ENCODE peak calls at places on chromosomes 11 and 22, in six cellular contexts. P, R, F, T, O and I are unnamed samples.
A peak's percentile ranks its signal among the peaks of the same experiment; 100 is the strongest.

GRCh38 chr11:115333106-115333505 is 171.1 kb downstream of the CADM1 start:
- DNase-seq in P (peak; percentile 29), O (no peak), F (no peak), R (peak; percentile 4), T (no peak), I (no peak)

GRCh38 chr11:18994860-18995259 is 55.6 kb upstream of the MRGPRX1 start:
- DNase-seq in T (no peak), R (no peak), P (no peak), F (no peak), O (no peak), I (no peak)

GRCh38 chr11:25794804-25795203 is 537.1 kb upstream of the ANO3 start:
- DNase-seq in R (no peak), O (no peak), T (no peak), F (no peak), P (no peak), I (no peak)

GRCh38 chr11:106246495-106246894 is 169.0 kb downstream of the AASDHPPT start:
- DNase-seq in R (no peak), P (no peak), F (no peak), O (no peak), T (no peak), I (no peak)

GRCh38 chr22:39205344-39206021 is 39.3 kb downstream of the PDGFB start:
- DNase-seq in P (peak; percentile 46), T (no peak), O (peak; percentile 53), R (peak; percentile 62), F (no peak), I (peak; percentile 71)

GRCh38 chr11:69984457-69985261 is 93.5 kb upstream of the ANO1 start:
- DNase-seq in T (no peak), R (no peak), P (no peak), F (no peak), O (no peak), I (no peak)

GRCh38 chr22:37392929-37393328 is 34.4 kb downstream of the ELFN2 start:
- DNase-seq in F (no peak), O (no peak), R (no peak), T (no peak), P (no peak), I (no peak)

GRCh38 chr11:69636512-69636866 is 4.5 kb upstream of the CCND1 start:
- DNase-seq in P (peak; percentile 94), T (peak; percentile 89), R (peak; percentile 96), O (peak; percentile 92), F (peak; percentile 70), I (peak; percentile 73)

GRCh38 chr11:45156201-45156600 is 9.8 kb downstream of the PRDM11 start:
- DNase-seq in F (no peak), R (no peak), T (no peak), P (no peak), O (no peak), I (no peak)

GRCh38 chr11:37812281-37812880 is 1214.3 kb upstream of the RAG2 start:
- DNase-seq in P (no peak), R (no peak), F (no peak), T (no peak), O (no peak), I (no peak)

GRCh38 chr11:31810779-31811647 is at the start of gene PAX6:
- DNase-seq in T (no peak), P (peak; percentile 83), R (peak; percentile 52), O (peak; percentile 24), F (peak; percentile 43), I (peak; percentile 98)

GRCh38 chr11:67289651-67290479 is 762 bp downstream of the ANKRD13D start:
- DNase-seq in T (no peak), O (no peak), P (no peak), F (no peak), R (no peak), I (no peak)

GRCh38 chr11:67289226-67289650 is at the start of gene ANKRD13D:
- DNase-seq in O (no peak), P (no peak), F (no peak), R (no peak), T (no peak), I (no peak)

GRCh38 chr11:67291481-67292381 is 2.6 kb downstream of the ANKRD13D start:
- DNase-seq in T (no peak), P (no peak), R (no peak), O (no peak), F (no peak), I (no peak)

GRCh38 chr11:67292671-67293070 is 3.6 kb downstream of the ANKRD13D start:
- DNase-seq in O (no peak), F (no peak), R (no peak), T (no peak), P (no peak), I (no peak)

DNA sequence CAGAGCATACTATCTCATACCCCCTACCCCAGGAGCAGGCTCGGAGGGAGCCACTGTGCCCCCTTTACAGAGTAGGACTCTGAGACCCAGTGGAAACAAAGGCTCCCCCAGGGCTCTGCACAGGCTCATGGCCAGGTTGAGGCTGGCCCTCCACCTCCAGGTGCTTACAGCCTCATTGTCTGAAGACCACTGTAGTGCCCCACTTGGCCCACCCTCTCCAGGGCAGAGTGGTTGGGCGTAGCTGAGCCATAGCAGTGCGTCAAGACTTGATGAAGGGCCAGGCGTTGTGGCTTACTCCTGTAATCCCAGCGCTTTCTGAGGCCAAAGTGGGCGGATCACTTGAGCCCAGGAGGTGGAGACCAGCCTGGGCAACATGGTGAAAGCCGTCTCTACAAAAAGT is 1.7 kb downstream of the ANKRD13D start:
- DNase-seq in R (no peak), F (no peak), T (no peak), O (peak; percentile 61), P (peak; percentile 68), I (no peak)
- H3K4me3 ChIP-seq in R (peak overlapping the region; percentile 4), F (no peak overlapping the region), T (no peak overlapping the region), O (peak overlapping the region; percentile 65), P (peak overlapping the region; percentile 82), I (peak overlapping the region; percentile 81)

GRCh38 chr11:101584129-101584515 is 315 bp upstream of the TRPC6 start:
- DNase-seq in T (no peak), F (no peak), P (no peak), O (no peak), R (no peak), I (no peak)

GRCh38 chr11:101586965-101587364 is 3.2 kb upstream of the TRPC6 start:
- DNase-seq in F (no peak), P (no peak), O (no peak), R (no peak), T (no peak), I (no peak)

GRCh38 chr11:101582242-101583052 is 1.4 kb downstream of the TRPC6 start:
- DNase-seq in T (no peak), O (no peak), P (no peak), R (no peak), F (no peak), I (no peak)

GRCh38 chr11:101583180-101584128 is at the start of gene TRPC6:
- DNase-seq in P (no peak), O (peak; percentile 3), T (peak; percentile 49), F (no peak), R (peak; percentile 6), I (no peak)

DNA sequence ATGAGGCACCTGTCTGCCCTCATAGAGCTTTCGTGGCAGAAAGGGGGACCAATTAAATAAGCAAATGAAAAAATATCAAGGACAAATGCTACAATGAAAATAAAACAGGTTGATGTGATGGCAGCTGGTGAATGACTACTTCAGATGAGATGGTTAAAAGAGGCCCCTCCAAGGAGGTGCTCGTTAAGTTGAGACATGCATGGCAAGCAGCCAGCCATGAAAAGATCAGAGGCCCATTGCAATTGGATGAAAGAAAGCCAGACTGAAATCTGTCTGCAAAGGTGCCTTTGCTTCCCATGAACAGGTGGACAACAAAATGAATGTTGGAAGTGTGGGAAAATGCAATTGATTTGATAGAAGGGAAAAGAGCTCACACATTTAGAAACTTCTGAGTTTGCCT is 844 bp upstream of the TRPC6 start:
- DNase-seq in R (no peak), F (no peak), T (no peak), O (no peak), P (no peak), I (no peak)
- H3K4me3 ChIP-seq in R (no peak overlapping the region), F (no peak overlapping the region), T (no peak overlapping the region), O (no peak overlapping the region), P (no peak overlapping the region), I (no peak overlapping the region)

GRCh38 chr11:94879006-94879405 is 94.3 kb downstream of the CWC15 start:
- DNase-seq in F (peak; percentile 11), R (no peak), O (no peak), P (no peak), T (no peak), I (no peak)

GRCh38 chr11:94876645-94877445 is 96.5 kb downstream of the CWC15 start:
- DNase-seq in O (peak; percentile 97), F (peak; percentile 59), T (peak; percentile 50), R (peak; percentile 99), P (peak; percentile 93), I (peak; percentile 40)

GRCh38 chr11:94877446-94878200 is 95.7 kb downstream of the CWC15 start:
- DNase-seq in P (no peak), R (peak; percentile 69), F (peak; percentile 14), O (peak; percentile 64), T (no peak), I (no peak)

GRCh38 chr11:94873910-94874575 is 99.3 kb downstream of the CWC15 start:
- DNase-seq in T (no peak), R (peak; percentile 36), P (no peak), O (no peak), F (no peak), I (no peak)

GRCh38 chr11:94876222-94876621 is 97.1 kb downstream of the CWC15 start:
- DNase-seq in R (no peak), T (no peak), P (no peak), O (no peak), F (peak; percentile 25), I (no peak)
- H3K4me3 ChIP-seq in R (no peak overlapping the region), T (no peak overlapping the region), P (no peak overlapping the region), O (no peak overlapping the region), F (no peak overlapping the region), I (no peak overlapping the region)

DNA sequence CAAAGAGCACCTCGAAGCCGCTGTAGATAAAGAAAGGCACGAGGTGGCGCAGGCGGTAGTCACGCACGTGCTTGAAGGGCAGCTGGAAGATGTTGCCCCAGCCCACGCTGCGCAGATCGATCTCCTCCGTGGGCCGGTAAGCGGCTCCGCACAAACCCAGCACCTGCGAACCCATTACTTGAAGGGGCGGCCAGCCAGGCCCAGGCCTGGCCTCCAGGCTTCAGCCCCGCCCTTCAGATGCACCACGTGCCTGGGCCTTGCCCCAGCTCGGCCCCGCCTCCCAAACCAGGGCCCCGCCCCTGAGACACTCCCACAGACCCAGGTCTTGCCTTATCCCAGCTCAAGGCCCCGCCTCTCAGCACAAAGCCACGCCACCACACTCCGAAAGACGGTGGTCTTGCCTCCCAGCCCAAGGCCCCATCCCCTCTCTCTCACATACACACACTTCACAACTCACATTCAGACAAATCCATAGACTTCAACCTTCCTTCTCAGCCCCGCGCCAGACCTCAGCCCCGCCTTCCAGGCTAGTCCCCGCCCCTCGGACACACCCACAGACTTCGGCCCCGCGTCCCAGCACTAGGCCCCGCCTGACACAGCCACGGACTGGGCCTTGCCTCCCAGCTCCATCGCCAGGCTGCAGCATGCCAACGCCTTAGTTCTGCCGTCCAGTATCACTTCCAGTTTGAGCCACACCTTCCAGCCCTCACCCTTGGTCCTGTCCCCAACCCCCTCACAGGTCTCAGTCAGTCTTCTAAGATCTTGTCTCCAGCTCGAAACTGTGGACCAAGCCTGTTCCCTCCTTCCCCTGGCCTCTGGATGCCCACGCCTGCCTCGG is 7.1 kb downstream of the UNC93B1 start:
- DNase-seq in R (peak; percentile 50), O (peak; percentile 39), P (peak; percentile 36), T (peak; percentile 71), F (peak; percentile 89), I (peak; percentile 61)
- H3K4me3 ChIP-seq in R (no peak overlapping the region), O (no peak overlapping the region), P (no peak overlapping the region), T (peak overlapping the region; percentile 9), F (no peak overlapping the region), I (no peak overlapping the region)

DNA sequence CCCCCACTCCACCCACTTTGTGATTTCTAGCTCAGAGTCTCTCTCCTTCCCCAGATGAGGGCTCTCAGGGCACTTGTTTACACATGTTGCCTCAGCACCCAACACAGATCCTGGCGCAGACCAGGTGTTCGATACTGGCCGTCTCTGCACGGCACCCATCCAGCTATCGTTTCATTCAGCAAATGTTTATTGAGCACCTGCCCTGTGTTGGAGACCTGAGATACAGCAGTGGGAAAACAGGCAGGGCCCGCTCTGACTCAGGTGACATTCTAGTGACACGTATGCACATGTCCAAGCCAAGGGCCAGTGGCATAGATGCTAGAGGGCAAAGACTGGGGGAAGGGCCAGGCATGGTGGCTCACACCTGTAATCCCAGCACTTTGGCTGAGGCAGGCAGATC is 71.9 kb downstream of the NFAM1 start:
- DNase-seq in T (no peak), O (no peak), P (no peak), R (no peak), F (no peak), I (no peak)
- H3K4me3 ChIP-seq in T (no peak overlapping the region), O (no peak overlapping the region), P (no peak overlapping the region), R (no peak overlapping the region), F (no peak overlapping the region), I (no peak overlapping the region)